ENCODE peak calls at places on chromosome 6, in nine cellular contexts. I is NCI-H1092 treated with DMSO at 0.1 percent for 48 hours, T is astrocyte of the spinal cord, U is AG08395, E is transverse colon, W is AG09309, S is left colon, M is A549, Z is ovary. B is an unnamed sample.

GRCh38 chr6:28384143-28384533 is 15.4 kb downstream of the ZSCAN12 start:
- DNase-seq in U (no peak), T (no peak), W (no peak), Z (no peak), I (no peak), S (no peak), E (no peak), M (no peak), B (no peak)

GRCh38 chr6:131063764-131064272 is 773 bp upstream of the EPB41L2 start:
- DNase-seq in Z (no peak), S (peak), E (no peak), W (no peak), T (no peak), M (no peak), U (no peak), I (no peak), B (no peak)

GRCh38 chr6:104689551-104690205 is 170.0 kb downstream of the HACE1 start:
- DNase-seq in T (peak), S (no peak), E (no peak), Z (no peak), W (no peak), M (no peak), U (peak), I (no peak), B (no peak)

GRCh38 chr6:5672581-5673011 is 334.1 kb downstream of the NRN1 start:
- DNase-seq in E (no peak), U (peak), S (no peak), T (peak), I (no peak), Z (peak), M (peak), W (peak), B (no peak)

GRCh38 chr6:151317206-151317994 is 74.0 kb downstream of the ZBTB2 start:
- DNase-seq in S (no peak), E (no peak), W (no peak), M (peak), U (peak), T (peak), I (no peak), Z (no peak), B (no peak)

GRCh38 chr6:43405354-43405753 is 22.0 kb upstream of the ABCC10 start:
- DNase-seq in S (no peak), Z (no peak), E (no peak), M (no peak), U (peak), T (no peak), W (no peak), I (no peak), B (no peak)

GRCh38 chr6:166449036-166449435 is 66.3 kb upstream of the MPC1 start:
- DNase-seq in U (no peak), E (no peak), S (no peak), T (no peak), W (no peak), M (no peak), Z (no peak), I (no peak), B (no peak)

GRCh38 chr6:53335224-53335994 is 13.3 kb downstream of the ELOVL5 start:
- DNase-seq in W (no peak), S (no peak), T (no peak), E (peak), M (no peak), U (no peak), Z (no peak), I (no peak), B (no peak)

GRCh38 chr6:79604583-79605037 is 26.5 kb upstream of the SH3BGRL2 start:
- DNase-seq in Z (no peak), S (no peak), I (no peak), T (peak), E (peak), W (no peak), M (peak), U (peak), B (no peak)

GRCh38 chr6:139515511-139515910 is 141.1 kb upstream of the CITED2 start:
- DNase-seq in M (no peak), S (no peak), Z (no peak), I (no peak), W (no peak), U (peak), T (peak), E (no peak), B (no peak)

GRCh38 chr6:38068854-38069253 is 249.3 kb downstream of the ZFAND3 start:
- DNase-seq in T (no peak), S (no peak), W (no peak), Z (no peak), I (no peak), M (no peak), U (peak), E (no peak), B (no peak)

GRCh38 chr6:19465760-19466159 is 371.4 kb upstream of the ID4 start:
- DNase-seq in W (peak), E (no peak), Z (no peak), T (peak), I (peak), U (peak), S (no peak), M (peak), B (no peak)

GRCh38 chr6:166418691-166419143 is 36.0 kb upstream of the MPC1 start:
- DNase-seq in Z (no peak), I (no peak), M (no peak), T (no peak), U (no peak), E (no peak), W (no peak), S (no peak), B (no peak)

GRCh38 chr6:37615564-37616340 is 81.9 kb downstream of the MDGA1 start:
- DNase-seq in Z (no peak), E (no peak), S (no peak), U (peak), T (peak), M (no peak), I (no peak), W (peak), B (no peak)

GRCh38 chr6:71460933-71461332 is 172.3 kb downstream of the OGFRL1 start:
- DNase-seq in W (no peak), E (no peak), M (no peak), U (peak), I (no peak), S (no peak), Z (no peak), T (peak), B (no peak)

GRCh38 chr6:159615923-159616322 is 77.1 kb downstream of the SOD2 start:
- DNase-seq in T (no peak), I (no peak), E (no peak), U (peak), M (no peak), S (no peak), W (no peak), Z (no peak), B (no peak)

GRCh38 chr6:111792241-111792640 is 81.0 kb downstream of the FYN start:
- DNase-seq in M (no peak), W (no peak), S (no peak), U (no peak), E (no peak), T (no peak), Z (no peak), I (no peak), B (no peak)

GRCh38 chr6:52423971-52424381 is 3.8 kb downstream of the EFHC1 start:
- DNase-seq in W (peak), I (no peak), S (no peak), T (peak), M (no peak), U (peak), Z (no peak), E (no peak), B (no peak)

GRCh38 chr6:85650606-85651005 is 7.9 kb upstream of the SYNCRIP start:
- DNase-seq in Z (no peak), I (no peak), W (no peak), T (no peak), M (no peak), U (no peak), S (no peak), E (no peak), B (no peak)

GRCh38 chr6:131014080-131014776 is 48.8 kb downstream of the EPB41L2 start:
- DNase-seq in M (no peak), S (no peak), E (no peak), T (no peak), Z (no peak), U (no peak), W (no peak), I (no peak), B (no peak)

GRCh38 chr6:35079311-35080000 is 61.7 kb downstream of the TCP11 start:
- DNase-seq in S (no peak), Z (no peak), U (no peak), T (no peak), M (no peak), I (no peak), E (no peak), W (no peak), B (no peak)

GRCh38 chr6:122733259-122733658 is 46.3 kb upstream of the FABP7 start:
- DNase-seq in M (no peak), E (no peak), S (no peak), Z (no peak), W (no peak), I (no peak), U (no peak), T (no peak), B (no peak)

GRCh38 chr6:81696505-81696904 is 56.0 kb downstream of the TENT5A start:
- DNase-seq in I (peak), E (no peak), W (no peak), Z (no peak), M (no peak), T (peak), U (no peak), S (no peak), B (peak)

GRCh38 chr6:135722182-135722581 is 129.3 kb upstream of the PDE7B start:
- DNase-seq in I (no peak), S (no peak), U (no peak), M (peak), Z (no peak), T (no peak), W (no peak), E (no peak), B (no peak)

GRCh38 chr6:110567957-110568696 is 91.7 kb upstream of the SLC22A16 start:
- DNase-seq in E (no peak), M (no peak), S (no peak), U (no peak), Z (no peak), I (no peak), T (no peak), W (no peak), B (no peak)

GRCh38 chr6:101117397-101118185 is 236.5 kb upstream of the ASCC3 start:
- DNase-seq in I (no peak), M (no peak), Z (no peak), E (peak), T (no peak), S (peak), W (no peak), U (peak), B (peak)

B was measured in HT-29.